ENCODE peak calls at places on chromosomes 2 and 18, in six cellular contexts. One of them, this sample, is unnamed.

GRCh38 chr18:9048808-9049494 is 53.5 kb upstream of the NDUFV2 start:
- DNase-seq in right lobe of liver: no peak
- DNase-seq in HL-60: no peak
- DNase-seq in ovary: no peak
- DNase-seq in cardiac muscle cell: no peak
- DNase-seq in thoracic aorta: no peak
- DNase-seq in this sample: no peak

GRCh38 chr2:32947484-32948143 is 861 bp downstream of the LTBP1 start:
- DNase-seq in right lobe of liver: peak
- DNase-seq in thoracic aorta: no peak
- DNase-seq in HL-60: no peak
- DNase-seq in cardiac muscle cell: peak
- DNase-seq in ovary: peak
- DNase-seq in this sample: peak

GRCh38 chr2:112542974-112543760 is 902 bp downstream of the POLR1B start:
- DNase-seq in thoracic aorta: no peak
- DNase-seq in right lobe of liver: no peak
- DNase-seq in cardiac muscle cell: peak
- DNase-seq in ovary: no peak
- DNase-seq in HL-60: no peak
- DNase-seq in this sample: peak

GRCh38 chr18:49755489-49755888 is 57.8 kb downstream of the ACAA2 start:
- DNase-seq in ovary: no peak
- DNase-seq in thoracic aorta: no peak
- DNase-seq in right lobe of liver: no peak
- DNase-seq in HL-60: no peak
- DNase-seq in cardiac muscle cell: no peak
- DNase-seq in this sample: no peak

GRCh38 chr2:26054598-26055348 is 20.9 kb downstream of the RAB10 start:
- DNase-seq in HL-60: no peak
- DNase-seq in cardiac muscle cell: no peak
- DNase-seq in right lobe of liver: no peak
- DNase-seq in ovary: no peak
- DNase-seq in thoracic aorta: no peak
- DNase-seq in this sample: no peak

GRCh38 chr18:1929720-1930119 is 641.6 kb downstream of the METTL4 start:
- DNase-seq in ovary: no peak
- DNase-seq in thoracic aorta: no peak
- DNase-seq in HL-60: no peak
- DNase-seq in right lobe of liver: no peak
- DNase-seq in cardiac muscle cell: no peak
- DNase-seq in this sample: no peak

GRCh38 chr2:191352536-191352935 is 107.3 kb downstream of the MYO1B start:
- DNase-seq in cardiac muscle cell: no peak
- DNase-seq in ovary: no peak
- DNase-seq in HL-60: no peak
- DNase-seq in right lobe of liver: no peak
- DNase-seq in thoracic aorta: no peak
- DNase-seq in this sample: no peak

GRCh38 chr2:170739048-170739447 is 23.9 kb downstream of the SP5 start:
- DNase-seq in ovary: no peak
- DNase-seq in HL-60: no peak
- DNase-seq in right lobe of liver: no peak
- DNase-seq in cardiac muscle cell: no peak
- DNase-seq in thoracic aorta: no peak
- DNase-seq in this sample: no peak

GRCh38 chr2:209974566-209974965 is 27.9 kb upstream of the RPE start:
- DNase-seq in ovary: no peak
- DNase-seq in thoracic aorta: no peak
- DNase-seq in cardiac muscle cell: no peak
- DNase-seq in HL-60: no peak
- DNase-seq in right lobe of liver: no peak
- DNase-seq in this sample: no peak

GRCh38 chr2:151619337-151619989 is 114.8 kb downstream of the NEB start:
- DNase-seq in thoracic aorta: no peak
- DNase-seq in cardiac muscle cell: no peak
- DNase-seq in ovary: no peak
- DNase-seq in HL-60: no peak
- DNase-seq in right lobe of liver: no peak
- DNase-seq in this sample: no peak

GRCh38 chr18:44682181-44682870 is 1.6 kb downstream of the SETBP1 start:
- DNase-seq in cardiac muscle cell: peak
- DNase-seq in right lobe of liver: no peak
- DNase-seq in ovary: peak
- DNase-seq in HL-60: no peak
- DNase-seq in thoracic aorta: no peak
- DNase-seq in this sample: no peak

GRCh38 chr18:36527025-36527424 is 229.5 kb downstream of the FHOD3 start:
- DNase-seq in cardiac muscle cell: no peak
- DNase-seq in ovary: no peak
- DNase-seq in HL-60: no peak
- DNase-seq in thoracic aorta: no peak
- DNase-seq in right lobe of liver: no peak
- DNase-seq in this sample: no peak

GRCh38 chr2:140242889-140243288 is 1462.7 kb upstream of the NXPH2 start:
- DNase-seq in right lobe of liver: no peak
- DNase-seq in ovary: no peak
- DNase-seq in thoracic aorta: no peak
- DNase-seq in HL-60: no peak
- DNase-seq in cardiac muscle cell: no peak
- DNase-seq in this sample: no peak

GRCh38 chr2:46072146-46072820 is 224.9 kb upstream of the EPAS1 start:
- DNase-seq in ovary: no peak
- DNase-seq in cardiac muscle cell: no peak
- DNase-seq in thoracic aorta: no peak
- DNase-seq in right lobe of liver: no peak
- DNase-seq in HL-60: no peak
- DNase-seq in this sample: no peak

GRCh38 chr2:60964651-60965513 is 52.6 kb upstream of the PEX13 start:
- DNase-seq in ovary: no peak
- DNase-seq in cardiac muscle cell: no peak
- DNase-seq in thoracic aorta: no peak
- DNase-seq in right lobe of liver: no peak
- DNase-seq in HL-60: no peak
- DNase-seq in this sample: no peak

GRCh38 chr2:74779587-74780135 is 54.3 kb upstream of the HK2 start:
- DNase-seq in thoracic aorta: no peak
- DNase-seq in HL-60: no peak
- DNase-seq in cardiac muscle cell: no peak
- DNase-seq in ovary: no peak
- DNase-seq in right lobe of liver: no peak
- DNase-seq in this sample: no peak

GRCh38 chr2:54669677-54670484 is 53.6 kb upstream of the EML6 start:
- DNase-seq in ovary: peak
- DNase-seq in thoracic aorta: no peak
- DNase-seq in cardiac muscle cell: no peak
- DNase-seq in HL-60: peak
- DNase-seq in right lobe of liver: no peak
- DNase-seq in this sample: no peak

GRCh38 chr18:10852610-10853303 is 296.6 kb downstream of the PIEZO2 start:
- DNase-seq in HL-60: no peak
- DNase-seq in thoracic aorta: no peak
- DNase-seq in cardiac muscle cell: no peak
- DNase-seq in ovary: no peak
- DNase-seq in right lobe of liver: no peak
- DNase-seq in this sample: no peak

GRCh38 chr2:85017436-85018048 is 46.6 kb downstream of the KCMF1 start:
- DNase-seq in right lobe of liver: no peak
- DNase-seq in HL-60: no peak
- DNase-seq in ovary: no peak
- DNase-seq in cardiac muscle cell: no peak
- DNase-seq in thoracic aorta: no peak
- DNase-seq in this sample: no peak

GRCh38 chr2:64391940-64392339 is 62.0 kb upstream of the LGALSL start:
- DNase-seq in thoracic aorta: no peak
- DNase-seq in cardiac muscle cell: no peak
- DNase-seq in HL-60: no peak
- DNase-seq in right lobe of liver: no peak
- DNase-seq in ovary: no peak
- DNase-seq in this sample: no peak

GRCh38 chr2:64394174-64394573 is 59.8 kb upstream of the LGALSL start:
- DNase-seq in right lobe of liver: no peak
- DNase-seq in HL-60: no peak
- DNase-seq in thoracic aorta: no peak
- DNase-seq in ovary: no peak
- DNase-seq in cardiac muscle cell: no peak
- DNase-seq in this sample: no peak

GRCh38 chr2:64393611-64394010 is 60.4 kb upstream of the LGALSL start:
- DNase-seq in cardiac muscle cell: no peak
- DNase-seq in ovary: no peak
- DNase-seq in HL-60: no peak
- DNase-seq in right lobe of liver: no peak
- DNase-seq in thoracic aorta: no peak
- DNase-seq in this sample: no peak

GRCh38 chr2:64391459-64391858 is 62.5 kb upstream of the LGALSL start:
- DNase-seq in thoracic aorta: no peak
- DNase-seq in ovary: no peak
- DNase-seq in HL-60: no peak
- DNase-seq in cardiac muscle cell: no peak
- DNase-seq in right lobe of liver: no peak
- DNase-seq in this sample: no peak

DNA sequence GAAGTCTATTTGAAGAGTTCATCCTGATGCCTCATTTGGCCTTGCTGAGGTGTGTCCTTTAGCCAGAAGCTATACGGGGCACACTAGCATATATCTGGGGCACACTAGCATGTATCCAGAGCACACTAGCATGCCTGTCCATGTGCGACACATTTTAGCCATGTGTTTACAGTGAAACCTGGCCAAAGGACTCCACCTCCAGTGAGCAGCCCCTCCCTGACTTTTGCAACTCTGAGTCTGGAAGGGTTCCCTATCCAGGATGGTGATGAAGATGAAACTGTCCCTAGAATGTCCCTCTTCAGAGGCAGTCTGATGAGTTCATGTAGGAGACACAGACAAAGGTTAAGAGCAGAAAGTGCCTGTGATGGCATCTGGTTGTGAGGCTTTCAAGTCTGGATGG is 61.4 kb upstream of the LGALSL start:
- DNase-seq in ovary: no peak
- DNase-seq in thoracic aorta: no peak
- DNase-seq in cardiac muscle cell: no peak
- DNase-seq in HL-60: no peak
- DNase-seq in right lobe of liver: no peak
- DNase-seq in this sample: no peak
- H3K27ac ChIP-seq in ovary: no peak
- H3K27ac ChIP-seq in thoracic aorta: no peak
- H3K27ac ChIP-seq in cardiac muscle cell: no peak
- H3K27ac ChIP-seq in HL-60: no peak
- H3K27ac ChIP-seq in right lobe of liver: no peak
- H3K27ac ChIP-seq in this sample: no peak

GRCh38 chr18:67845035-67845434 is 328.5 kb upstream of the DSEL start:
- DNase-seq in right lobe of liver: no peak
- DNase-seq in ovary: no peak
- DNase-seq in cardiac muscle cell: no peak
- DNase-seq in thoracic aorta: no peak
- DNase-seq in HL-60: no peak
- DNase-seq in this sample: no peak
- TF ChIP-seq CTCF in right lobe of liver: peak
- TF ChIP-seq CTCF in ovary: no peak
- TF ChIP-seq CTCF in cardiac muscle cell: peak
- TF ChIP-seq CTCF in thoracic aorta: no peak
- TF ChIP-seq CTCF in HL-60: no peak
- TF ChIP-seq CTCF in this sample: no peak

GRCh38 chr2:149068996-149069888 is 30.7 kb downstream of the LYPD6B start:
- DNase-seq in ovary: no peak
- DNase-seq in thoracic aorta: no peak
- DNase-seq in HL-60: peak
- DNase-seq in cardiac muscle cell: no peak
- DNase-seq in right lobe of liver: no peak
- DNase-seq in this sample: no peak
- H3K27ac ChIP-seq in ovary: no peak
- H3K27ac ChIP-seq in thoracic aorta: no peak
- H3K27ac ChIP-seq in HL-60: no peak
- H3K27ac ChIP-seq in cardiac muscle cell: no peak
- H3K27ac ChIP-seq in right lobe of liver: no peak
- H3K27ac ChIP-seq in this sample: no peak

DNA sequence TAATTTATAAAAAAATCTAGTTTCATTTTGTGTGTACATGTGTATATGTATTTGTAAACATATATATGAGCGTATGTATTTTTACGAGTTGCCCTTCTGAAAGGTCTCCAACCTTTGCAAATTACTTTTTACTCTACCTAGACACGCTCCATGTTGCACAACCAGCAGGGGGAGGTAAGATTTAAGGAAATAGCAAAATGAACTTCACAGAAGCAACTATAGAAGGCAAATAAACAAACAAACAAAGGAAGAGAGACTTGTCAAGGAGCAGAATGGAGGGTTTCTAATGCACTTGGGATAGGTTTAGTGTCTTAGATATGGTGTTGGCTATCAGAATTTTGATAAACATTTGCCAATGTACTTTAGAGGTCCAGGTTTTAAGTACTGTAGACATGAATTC is 820.5 kb upstream of the POU3F3 start:
- DNase-seq in ovary: no peak
- DNase-seq in cardiac muscle cell: peak
- DNase-seq in right lobe of liver: no peak
- DNase-seq in HL-60: no peak
- DNase-seq in thoracic aorta: no peak
- DNase-seq in this sample: no peak
- TF ChIP-seq CTCF in ovary: no peak
- TF ChIP-seq CTCF in cardiac muscle cell: no peak
- TF ChIP-seq CTCF in right lobe of liver: peak
- TF ChIP-seq CTCF in HL-60: no peak
- TF ChIP-seq CTCF in thoracic aorta: no peak
- TF ChIP-seq CTCF in this sample: no peak

GRCh38 chr2:9771101-9771449 is 72.2 kb upstream of the TAF1B start:
- DNase-seq in HL-60: no peak
- DNase-seq in thoracic aorta: no peak
- DNase-seq in right lobe of liver: no peak
- DNase-seq in cardiac muscle cell: no peak
- DNase-seq in ovary: no peak
- DNase-seq in this sample: no peak
- H3K27ac ChIP-seq in HL-60: no peak
- H3K27ac ChIP-seq in thoracic aorta: no peak
- H3K27ac ChIP-seq in right lobe of liver: no peak
- H3K27ac ChIP-seq in cardiac muscle cell: no peak
- H3K27ac ChIP-seq in ovary: no peak
- H3K27ac ChIP-seq in this sample: peak

GRCh38 chr2:20093263-20094141 is 42.1 kb upstream of the LAPTM4A start:
- DNase-seq in HL-60: no peak
- DNase-seq in right lobe of liver: peak
- DNase-seq in ovary: peak
- DNase-seq in thoracic aorta: no peak
- DNase-seq in cardiac muscle cell: peak
- DNase-seq in this sample: peak
- TF ChIP-seq CTCF in HL-60: peak
- TF ChIP-seq CTCF in right lobe of liver: peak
- TF ChIP-seq CTCF in ovary: peak
- TF ChIP-seq CTCF in thoracic aorta: no peak
- TF ChIP-seq CTCF in cardiac muscle cell: peak
- TF ChIP-seq CTCF in this sample: peak

GRCh38 chr18:22814329-22814703 is 118.8 kb upstream of the RBBP8 start:
- DNase-seq in cardiac muscle cell: no peak
- DNase-seq in ovary: no peak
- DNase-seq in HL-60: no peak
- DNase-seq in right lobe of liver: no peak
- DNase-seq in thoracic aorta: no peak
- DNase-seq in this sample: no peak
- H3K27ac ChIP-seq in cardiac muscle cell: no peak
- H3K27ac ChIP-seq in ovary: no peak
- H3K27ac ChIP-seq in HL-60: no peak
- H3K27ac ChIP-seq in right lobe of liver: no peak
- H3K27ac ChIP-seq in thoracic aorta: no peak
- H3K27ac ChIP-seq in this sample: no peak

GRCh38 chr2:168336786-168337388 is 89.5 kb upstream of the STK39 start:
- DNase-seq in ovary: no peak
- DNase-seq in HL-60: no peak
- DNase-seq in right lobe of liver: peak
- DNase-seq in thoracic aorta: no peak
- DNase-seq in cardiac muscle cell: peak
- DNase-seq in this sample: peak
- TF ChIP-seq CTCF in ovary: no peak
- TF ChIP-seq CTCF in HL-60: peak
- TF ChIP-seq CTCF in right lobe of liver: peak
- TF ChIP-seq CTCF in thoracic aorta: no peak
- TF ChIP-seq CTCF in cardiac muscle cell: peak
- TF ChIP-seq CTCF in this sample: peak